ENCODE peak calls at places on chromosomes 16 and 17, in six cellular contexts. M is GM23338, P is PC-3, Q is SK-N-SH, E is MM.1S, Z is neural progenitor cell. Y is an unnamed sample. For H3K4me1, the result is how much of the 10 kb centered on the place peaks cover.

GRCh38 chr17:44187131-44187899 is 543 bp downstream of the TMUB2 start:
- DNase-seq in Z (no peak), M (peak), E (peak), P (no peak), Q (peak), Y (no peak)

GRCh38 chr17:46928472-46929261 is 5.7 kb downstream of the GOSR2 start:
- DNase-seq in E (no peak), Z (no peak), P (no peak), Q (no peak), M (no peak), Y (no peak)

GRCh38 chr16:16917201-16917600 is 538.3 kb downstream of the NPIPA7 start:
- DNase-seq in E (no peak), Z (no peak), P (no peak), M (no peak), Q (no peak), Y (no peak)

GRCh38 chr17:77066165-77066564 is 74.6 kb upstream of the SEC14L1 start:
- DNase-seq in E (no peak), M (no peak), P (no peak), Z (no peak), Q (no peak), Y (no peak)

GRCh38 chr17:27475070-27475673 is 18.9 kb downstream of the KSR1 start:
- DNase-seq in Z (no peak), E (no peak), Q (no peak), P (no peak), M (no peak), Y (no peak)

GRCh38 chr17:7856081-7856791 is 1.1 kb downstream of the NAA38 start:
- DNase-seq in Q (peak), P (peak), E (peak), Z (peak), M (no peak), Y (peak)

GRCh38 chr16:28098171-28098958 is 34.9 kb upstream of the GSG1L start:
- DNase-seq in Z (no peak), P (no peak), Q (no peak), E (no peak), M (no peak), Y (no peak)

GRCh38 chr16:23917621-23918020 is 81.8 kb downstream of the PRKCB start:
- DNase-seq in E (no peak), P (no peak), Z (no peak), Q (no peak), M (no peak), Y (no peak)

GRCh38 chr17:46205975-46206374 is 12.7 kb upstream of the KANSL1 start:
- DNase-seq in Q (no peak), M (no peak), E (no peak), Z (no peak), P (no peak), Y (no peak)

GRCh38 chr16:3503513-3503912 is 2.7 kb downstream of the CLUAP1 start:
- DNase-seq in Z (no peak), P (no peak), M (no peak), E (peak), Q (no peak), Y (no peak)

GRCh38 chr16:51500306-51500705 is 349.2 kb upstream of the SALL1 start:
- DNase-seq in Z (no peak), M (no peak), Q (no peak), P (no peak), E (no peak), Y (no peak)

DNA sequence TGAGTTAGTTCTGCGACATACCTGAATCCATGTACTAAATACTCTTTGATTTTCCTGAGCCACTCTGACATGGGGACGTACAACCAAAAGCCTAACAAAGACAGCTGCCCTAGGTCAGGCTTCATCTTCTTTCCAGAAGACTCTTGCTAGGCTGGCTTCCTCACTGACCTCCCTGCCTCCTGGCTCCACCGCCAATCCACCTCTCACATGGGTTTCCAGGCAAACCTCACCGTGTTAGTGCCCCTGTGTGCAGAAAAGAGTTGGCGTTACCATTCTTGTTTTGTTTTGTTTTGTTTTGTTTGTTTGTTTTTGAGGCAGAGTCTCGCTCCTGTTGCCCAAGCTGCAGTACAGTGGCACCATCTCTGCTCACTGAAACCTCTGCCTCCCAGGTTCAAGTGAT is 135.3 kb downstream of the WSCD1 start:
- DNase-seq in Q (no peak), E (no peak), Z (no peak), M (no peak), P (no peak), Y (no peak)
- H3K4me1 ChIP-seq in Q (under half), E (under half), Z (under half), M (under half), P (under half), Y (under half)

GRCh38 chr17:49969134-49969759 is at the start of gene DLX4:
- DNase-seq in Z (peak), M (peak), E (no peak), Q (peak), P (no peak), Y (no peak)
- TF ChIP-seq EZH2phosphoT487 in Z (peak), M (no peak), E (no peak), Q (no peak), P (no peak), Y (no peak)

GRCh38 chr16:1530883-1531637 is 2.4 kb upstream of the TMEM204 start:
- DNase-seq in Q (peak), P (no peak), M (no peak), E (no peak), Z (no peak), Y (peak)
- H3K4me1 ChIP-seq in Q (half or more), P (under half), M (under half), E (under half), Z (under half), Y (half or more)

GRCh38 chr17:61533797-61534196 is 57.2 kb downstream of the NACA2 start:
- DNase-seq in M (no peak), Q (no peak), E (no peak), P (no peak), Z (no peak), Y (no peak)

GRCh38 chr17:61534414-61534813 is 56.6 kb downstream of the NACA2 start:
- DNase-seq in P (no peak), M (no peak), Q (no peak), Z (no peak), E (no peak), Y (no peak)

GRCh38 chr17:61536417-61536955 is 54.5 kb downstream of the NACA2 start:
- DNase-seq in M (no peak), Q (no peak), E (no peak), P (no peak), Z (no peak), Y (no peak)

GRCh38 chr17:61538480-61538879 is 52.5 kb downstream of the NACA2 start:
- DNase-seq in M (no peak), E (no peak), Z (no peak), Q (no peak), P (no peak), Y (no peak)

DNA sequence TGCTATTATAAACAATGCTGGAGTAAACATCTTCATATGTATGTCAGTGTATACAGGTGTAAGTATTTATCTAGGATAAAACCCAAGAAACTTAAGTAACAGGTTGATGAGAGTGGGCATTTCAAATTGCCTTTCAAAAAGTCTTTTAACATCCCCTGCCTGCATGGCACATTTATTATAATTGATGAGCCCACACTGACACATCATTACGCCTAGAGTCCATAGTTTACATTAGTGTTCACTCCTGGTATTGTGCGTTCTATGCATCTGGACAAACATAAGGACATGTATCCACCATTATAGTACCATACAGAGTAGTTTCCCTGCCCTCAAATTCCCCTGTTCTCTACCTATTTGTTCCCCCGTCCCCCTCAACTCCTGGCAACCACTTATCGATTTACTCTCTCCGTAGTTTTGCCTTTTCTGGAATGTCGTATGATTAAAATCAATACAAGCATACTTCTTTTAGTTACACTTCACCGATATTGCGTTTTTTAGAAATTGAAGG is 53.7 kb downstream of the NACA2 start:
- DNase-seq in Z (no peak), E (no peak), M (no peak), P (no peak), Q (no peak), Y (no peak)
- TF ChIP-seq EZH2phosphoT487 in Z (no peak), E (no peak), M (no peak), P (no peak), Q (no peak), Y (no peak)

GRCh38 chr17:35543856-35544255 is 6.4 kb upstream of the SLFN12L start:
- DNase-seq in E (no peak), P (peak), M (no peak), Z (no peak), Q (no peak), Y (no peak)

GRCh38 chr17:35541434-35541833 is 4.0 kb upstream of the SLFN12L start:
- DNase-seq in Q (no peak), P (no peak), Z (no peak), E (no peak), M (no peak), Y (no peak)

GRCh38 chr17:35539659-35540026 is 2.2 kb upstream of the SLFN12L start:
- DNase-seq in P (no peak), Q (no peak), E (no peak), Z (no peak), M (peak), Y (no peak)

GRCh38 chr17:35542990-35543389 is 5.5 kb upstream of the SLFN12L start:
- DNase-seq in E (no peak), Q (no peak), P (no peak), M (no peak), Z (no peak), Y (no peak)

GRCh38 chr17:35540589-35541404 is 3.3 kb upstream of the SLFN12L start:
- DNase-seq in E (peak), Z (no peak), Q (no peak), M (no peak), P (peak), Y (no peak)
- H3K4me1 ChIP-seq in E (under half), Z (under half), Q (under half), M (under half), P (under half), Y (under half)

GRCh38 chr17:58400826-58401225 is 16.5 kb downstream of the RNF43 start:
- DNase-seq in E (no peak), Q (no peak), Z (no peak), P (no peak), M (no peak), Y (no peak)

GRCh38 chr17:58403312-58403711 is 14.0 kb downstream of the RNF43 start:
- DNase-seq in Q (no peak), P (no peak), E (no peak), M (peak), Z (peak), Y (no peak)

GRCh38 chr17:58401287-58401686 is 16.0 kb downstream of the RNF43 start:
- DNase-seq in M (no peak), Z (no peak), E (no peak), Q (no peak), P (peak), Y (no peak)

GRCh38 chr17:58402679-58403078 is 14.7 kb downstream of the RNF43 start:
- DNase-seq in M (peak), Q (no peak), E (no peak), P (peak), Z (peak), Y (no peak)

GRCh38 chr17:58402047-58402446 is 15.3 kb downstream of the RNF43 start:
- DNase-seq in M (no peak), Q (no peak), P (peak), Z (no peak), E (no peak), Y (no peak)
- TF ChIP-seq EZH2phosphoT487 in M (no peak), Q (no peak), P (no peak), Z (no peak), E (no peak), Y (no peak)

DNA sequence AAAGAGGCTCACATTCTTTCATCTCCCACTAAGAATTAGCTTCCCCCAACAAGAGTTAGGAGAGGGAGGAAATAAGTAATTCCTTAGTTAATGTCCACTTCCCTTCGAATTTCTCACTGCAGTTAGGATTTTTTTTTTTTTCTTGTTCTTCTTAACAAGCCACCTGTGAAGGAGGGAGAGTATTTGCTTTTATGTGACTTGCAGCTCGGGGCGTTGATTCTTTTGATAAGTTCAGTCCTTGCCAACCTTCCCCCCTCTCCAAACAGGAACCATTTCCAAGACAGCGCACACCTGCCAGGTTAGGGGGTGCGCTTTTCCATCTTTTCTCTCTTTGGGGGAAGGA is 841 bp downstream of the ADAMTS18 start:
- DNase-seq in E (no peak), M (no peak), P (no peak), Z (no peak), Q (no peak), Y (no peak)
- H3K4me1 ChIP-seq in E (under half), M (under half), P (under half), Z (under half), Q (under half), Y (under half)

Y was measured in hepatocyte.